ENCODE peak calls at places on chromosomes 3 and 15, in five cellular contexts. Y, R, K, I and N are unnamed samples.

GRCh38 chr15:65804252-65804931 is 12.3 kb upstream of the DENND4A start:
- DNase-seq in I (no peak), Y (no peak), K (no peak), R (peak), N (no peak)

GRCh38 chr3:159988617-159989251 is at the start of gene IL12A:
- DNase-seq in Y (peak), I (peak), K (peak), R (peak), N (peak)

GRCh38 chr15:53746101-53746500 is 13.4 kb downstream of the WDR72 start:
- DNase-seq in I (no peak), R (no peak), K (no peak), Y (peak), N (no peak)

GRCh38 chr3:141796436-141797166 is 33.4 kb downstream of the GRK7 start:
- DNase-seq in R (peak), K (peak), Y (no peak), I (peak), N (peak)

GRCh38 chr15:60838206-60838605 is 359.3 kb upstream of the ICE2 start:
- DNase-seq in R (no peak), Y (no peak), I (no peak), K (no peak), N (no peak)

GRCh38 chr3:49611714-49612113 is 57.4 kb downstream of the BSN start:
- DNase-seq in Y (no peak), K (no peak), I (no peak), R (no peak), N (no peak)

GRCh38 chr15:60899322-60899966 is 329.7 kb downstream of the RORA start:
- DNase-seq in Y (no peak), I (no peak), K (peak), R (no peak), N (peak)

GRCh38 chr3:54087581-54088410 is 34.6 kb upstream of the CACNA2D3 start:
- DNase-seq in R (no peak), K (no peak), Y (no peak), I (no peak), N (no peak)

GRCh38 chr15:70087708-70088352 is 9.9 kb downstream of the TLE3 start:
- DNase-seq in K (no peak), I (no peak), R (no peak), Y (no peak), N (no peak)

GRCh38 chr3:4685673-4686345 is 192.7 kb downstream of the ITPR1 start:
- DNase-seq in R (no peak), K (no peak), Y (no peak), I (no peak), N (no peak)

GRCh38 chr3:72794079-72794478 is 54.2 kb downstream of the SHQ1 start:
- DNase-seq in I (no peak), K (no peak), R (no peak), Y (no peak), N (no peak)

GRCh38 chr3:10273697-10274305 is 18.9 kb downstream of the GHRL start:
- DNase-seq in Y (no peak), R (peak), I (no peak), K (no peak), N (no peak)

GRCh38 chr3:136544532-136544931 is 207.6 kb downstream of the STAG1 start:
- DNase-seq in R (no peak), I (no peak), Y (peak), K (no peak), N (no peak)

GRCh38 chr3:15974647-15975046 is 176.9 kb upstream of the ANKRD28 start:
- DNase-seq in R (peak), Y (no peak), K (peak), I (no peak), N (peak)

GRCh38 chr15:82739086-82739485 is 29.4 kb upstream of the AP3B2 start:
- DNase-seq in R (no peak), K (no peak), Y (peak), I (no peak), N (no peak)

GRCh38 chr3:129277829-129278271 is 820 bp upstream of the HMCES start:
- DNase-seq in R (no peak), K (no peak), Y (no peak), I (no peak), N (no peak)

GRCh38 chr3:115062412-115062956 is 84.6 kb downstream of the ZBTB20 start:
- DNase-seq in I (no peak), R (no peak), K (no peak), Y (peak), N (no peak)

GRCh38 chr15:53716909-53717878 is 42.3 kb downstream of the WDR72 start:
- DNase-seq in R (peak), I (no peak), Y (peak), K (no peak), N (no peak)

GRCh38 chr3:106215047-106215446 is 346.2 kb upstream of the CBLB start:
- DNase-seq in Y (peak), R (no peak), I (no peak), K (peak), N (peak)

GRCh38 chr15:45254405-45255293 is 2.6 kb downstream of the SLC28A2 start:
- DNase-seq in K (no peak), I (no peak), R (no peak), Y (peak), N (no peak)

GRCh38 chr3:177358968-177359600 is 161.8 kb upstream of the TBL1XR1 start:
- DNase-seq in R (peak), K (peak), Y (peak), I (no peak), N (peak)